ENCODE peak calls at places on chromosomes 7 and 10, in nine cellular contexts. L, U, R, F, O, W, Q, Z and Y are unnamed samples.

GRCh38 chr7:73824986-73825385 is 5.8 kb upstream of the CLDN4 start:
- DNase-seq in L (no peak), U (no peak), R (no peak), F (no peak), O (no peak), W (no peak), Q (no peak), Z (no peak), Y (no peak)

GRCh38 chr10:114648368-114648767 is 9.7 kb downstream of the ABLIM1 start:
- DNase-seq in L (no peak), U (no peak), R (peak; percentile 51), F (peak; percentile 38), O (peak; percentile 36), W (no peak), Q (peak; percentile 45), Z (peak; percentile 70), Y (peak; percentile 86)

GRCh38 chr7:36957620-36958019 is 233.3 kb upstream of the AOAH start:
- DNase-seq in L (no peak), U (no peak), R (no peak), F (no peak), O (no peak), W (no peak), Q (no peak), Z (no peak), Y (no peak)

GRCh38 chr7:76300210-76300731 is 2.2 kb upstream of the HSPB1 start:
- DNase-seq in L (no peak), U (no peak), R (peak; percentile 91), F (peak; percentile 89), O (no peak), W (no peak), Q (no peak), Z (peak; percentile 81), Y (peak; percentile 16)

GRCh38 chr7:79352323-79352722 is 101.1 kb downstream of the MAGI2 start:
- DNase-seq in L (no peak), U (no peak), R (no peak), F (no peak), O (peak; percentile 10), W (no peak), Q (no peak), Z (peak; percentile 52), Y (no peak)

GRCh38 chr7:133434246-133434865 is 181.5 kb downstream of the EXOC4 start:
- DNase-seq in L (no peak), U (no peak), R (peak; percentile 7), F (peak; percentile 47), O (peak; percentile 46), W (peak; percentile 13), Q (peak; percentile 40), Z (peak; percentile 41), Y (peak; percentile 65)

GRCh38 chr10:30985552-30985951 is 46.1 kb downstream of the ZNF438 start:
- DNase-seq in L (no peak), U (no peak), R (no peak), F (peak; percentile 75), O (no peak), W (no peak), Q (no peak), Z (peak; percentile 62), Y (peak; percentile 74)

GRCh38 chr10:78343266-78343665 is 309.6 kb downstream of the RPS24 start:
- DNase-seq in L (no peak), U (no peak), R (no peak), F (no peak), O (no peak), W (no peak), Q (no peak), Z (no peak), Y (no peak)

GRCh38 chr10:97865488-97865887 is 15.8 kb downstream of the GOLGA7B start:
- DNase-seq in L (no peak), U (no peak), R (no peak), F (no peak), O (no peak), W (peak; percentile 58), Q (no peak), Z (no peak), Y (no peak)

GRCh38 chr7:84981038-84981601 is 205.7 kb downstream of the SEMA3D start:
- DNase-seq in L (no peak), U (no peak), R (no peak), F (no peak), O (no peak), W (no peak), Q (no peak), Z (no peak), Y (no peak)

GRCh38 chr7:55193245-55193644 is 171.9 kb upstream of the LANCL2 start:
- DNase-seq in L (no peak), U (no peak), R (no peak), F (no peak), O (no peak), W (no peak), Q (no peak), Z (no peak), Y (no peak)

GRCh38 chr7:85815511-85815910 is 628.7 kb upstream of the SEMA3D start:
- DNase-seq in L (no peak), U (no peak), R (no peak), F (no peak), O (no peak), W (peak; percentile 32), Q (no peak), Z (no peak), Y (no peak)

GRCh38 chr7:150322833-150323681 is at the start of the genes ACTR3C and LRRC61:
- DNase-seq in L (peak; percentile 33), U (peak; percentile 50), R (no peak), F (no peak), O (no peak), W (peak; percentile 89), Q (no peak), Z (no peak), Y (no peak)

GRCh38 chr10:132212816-132213215 is 26.1 kb downstream of the DPYSL4 start:
- DNase-seq in L (no peak), U (no peak), R (no peak), F (no peak), O (no peak), W (no peak), Q (no peak), Z (no peak), Y (no peak)

GRCh38 chr7:20219446-20220292 is 2.5 kb upstream of the MACC1 start:
- DNase-seq in L (peak; percentile 21), U (no peak), R (peak; percentile 39), F (peak; percentile 95), O (peak; percentile 7), W (peak; percentile 7), Q (no peak), Z (peak; percentile 99), Y (peak; percentile 95)

GRCh38 chr10:123991622-123992570 is 100.3 kb upstream of the CPXM2 start:
- DNase-seq in L (no peak), U (no peak), R (no peak), F (no peak), O (no peak), W (no peak), Q (no peak), Z (no peak), Y (no peak)

GRCh38 chr7:130112662-130113425 is 42.5 kb downstream of the KLHDC10 start:
- DNase-seq in L (no peak), U (no peak), R (no peak), F (no peak), O (no peak), W (no peak), Q (no peak), Z (no peak), Y (no peak)